ENCODE peak calls at places on chromosomes 7 and 10, in eight cellular contexts. I, Z, W, S, P, R, X and L are unnamed samples.

GRCh38 chr7:1087952-1088920 is at the start of gene GPER1:
- DNase-seq in I (no peak), Z (no peak), W (peak; percentile 24), S (peak; percentile 37), P (peak; percentile 81), R (peak; percentile 87), X (peak; percentile 57), L (peak; percentile 42)

GRCh38 chr7:79046061-79046460 is 407.4 kb downstream of the MAGI2 start:
- DNase-seq in I (no peak), Z (no peak), W (no peak), S (no peak), P (no peak), R (no peak), X (no peak), L (no peak)

GRCh38 chr7:128937271-128937646 is 468 bp upstream of the IRF5 start:
- DNase-seq in I (no peak), Z (no peak), W (no peak), S (no peak), P (no peak), R (no peak), X (no peak), L (no peak)

GRCh38 chr10:131082201-131082850 is 229.2 kb downstream of the TCERG1L start:
- DNase-seq in I (peak; percentile 66), Z (no peak), W (no peak), S (no peak), P (no peak), R (no peak), X (no peak), L (no peak)

GRCh38 chr10:75402486-75403143 is 1.1 kb upstream of the ZNF503 start:
- DNase-seq in I (no peak), Z (peak; percentile 38), W (no peak), S (peak; percentile 70), P (peak; percentile 87), R (peak; percentile 61), X (peak; percentile 68), L (no peak)

GRCh38 chr10:100996678-100997363 is 2.8 kb upstream of the LZTS2 start:
- DNase-seq in I (peak; percentile 91), Z (peak; percentile 51), W (no peak), S (peak; percentile 86), P (peak; percentile 70), R (no peak), X (peak; percentile 62), L (no peak)

GRCh38 chr10:133438711-133439273 is 14.4 kb upstream of the SPRN start:
- DNase-seq in I (no peak), Z (no peak), W (no peak), S (peak; percentile 38), P (no peak), R (no peak), X (no peak), L (peak; percentile 49)

GRCh38 chr7:111424768-111425167 is 137.5 kb downstream of the IMMP2L start:
- DNase-seq in I (no peak), Z (no peak), W (peak; percentile 23), S (no peak), P (peak; percentile 16), R (no peak), X (no peak), L (peak; percentile 12)

GRCh38 chr10:71837085-71837827 is 13.8 kb downstream of the PSAP start:
- DNase-seq in I (no peak), Z (peak; percentile 32), W (no peak), S (peak; percentile 72), P (no peak), R (no peak), X (peak; percentile 23), L (peak; percentile 18)

GRCh38 chr7:5793361-5794072 is 12.1 kb upstream of the RNF216 start:
- DNase-seq in I (no peak), Z (no peak), W (no peak), S (no peak), P (no peak), R (no peak), X (no peak), L (no peak)

GRCh38 chr10:52229271-52229931 is 84.7 kb upstream of the DKK1 start:
- DNase-seq in I (no peak), Z (no peak), W (peak; percentile 63), S (no peak), P (no peak), R (no peak), X (no peak), L (peak; percentile 71)

GRCh38 chr10:20709708-20710107 is 187.4 kb downstream of the NEBL start:
- DNase-seq in I (no peak), Z (no peak), W (no peak), S (no peak), P (no peak), R (no peak), X (no peak), L (no peak)

GRCh38 chr7:41881313-41882130 is 178.6 kb upstream of the INHBA start:
- DNase-seq in I (peak; percentile 93), Z (no peak), W (peak; percentile 89), S (no peak), P (no peak), R (peak; percentile 54), X (no peak), L (peak; percentile 57)

GRCh38 chr7:73841689-73842247 is 548 bp downstream of the METTL27 start:
- DNase-seq in I (no peak), Z (no peak), W (no peak), S (peak; percentile 80), P (no peak), R (no peak), X (no peak), L (no peak)

GRCh38 chr7:151058766-151059361 is 525 bp upstream of the SLC4A2 start:
- DNase-seq in I (peak; percentile 88), Z (no peak), W (no peak), S (no peak), P (peak; percentile 34), R (no peak), X (no peak), L (no peak)

DNA sequence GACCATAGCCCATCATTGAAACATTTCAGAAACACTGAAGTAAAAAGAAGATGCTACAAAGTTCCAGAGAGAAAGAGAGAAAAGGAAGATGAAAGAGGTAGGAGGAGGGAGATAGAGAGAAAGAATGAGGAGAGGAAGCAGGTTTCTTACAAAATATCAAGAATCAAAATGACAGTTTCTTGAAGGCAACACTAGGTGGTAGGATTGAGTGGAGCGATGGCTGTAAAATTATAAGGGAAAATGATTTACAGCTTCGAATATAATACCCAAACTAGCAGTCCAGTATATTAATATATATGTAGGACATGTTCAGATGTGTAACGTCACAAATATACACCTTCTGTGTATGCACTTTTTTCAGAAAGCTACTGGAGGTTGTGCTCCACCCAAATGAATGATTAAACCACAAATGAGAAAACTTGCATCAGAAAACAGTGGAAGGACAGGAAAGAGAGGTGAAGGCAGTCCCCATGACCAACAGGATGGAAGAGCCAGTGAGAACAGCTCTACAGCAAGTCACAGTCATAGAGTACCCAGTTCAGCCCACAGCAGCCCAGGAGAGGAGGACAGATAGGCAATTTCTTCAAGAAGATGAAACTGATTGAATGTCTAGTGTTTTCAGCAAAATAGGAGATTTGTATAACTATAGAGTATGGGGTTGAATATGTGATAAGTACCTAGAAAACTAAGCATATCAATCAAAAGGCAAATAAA is 151.5 kb upstream of the TARP start:
- DNase-seq in I (no peak), Z (no peak), W (peak; percentile 18), S (peak; percentile 31), P (no peak), R (no peak), X (no peak), L (peak; percentile 10)
- TF ChIP-seq CTCF in I (no peak), Z (no peak), W (peak; percentile 24), S (peak; percentile 47), P (no peak), R (no peak), X (no peak), L (no peak)

GRCh38 chr10:48505394-48506112 is 99.3 kb downstream of the ARHGAP22 start:
- DNase-seq in I (peak; percentile 56), Z (no peak), W (no peak), S (peak; percentile 73), P (no peak), R (peak; percentile 13), X (no peak), L (no peak)
- TF ChIP-seq CTCF in I (no peak), Z (peak; percentile 35), W (peak; percentile 17), S (peak; percentile 54), P (peak; percentile 27), R (no peak), X (no peak), L (peak; percentile 22)

GRCh38 chr10:34219860-34220518 is 595.1 kb downstream of the PARD3 start:
- DNase-seq in I (no peak), Z (no peak), W (no peak), S (no peak), P (no peak), R (no peak), X (no peak), L (no peak)

GRCh38 chr10:34228066-34228465 is 587.0 kb downstream of the PARD3 start:
- DNase-seq in I (no peak), Z (no peak), W (no peak), S (no peak), P (no peak), R (no peak), X (no peak), L (no peak)

GRCh38 chr10:34222359-34222758 is 592.7 kb downstream of the PARD3 start:
- DNase-seq in I (no peak), Z (no peak), W (no peak), S (no peak), P (no peak), R (no peak), X (no peak), L (no peak)

DNA sequence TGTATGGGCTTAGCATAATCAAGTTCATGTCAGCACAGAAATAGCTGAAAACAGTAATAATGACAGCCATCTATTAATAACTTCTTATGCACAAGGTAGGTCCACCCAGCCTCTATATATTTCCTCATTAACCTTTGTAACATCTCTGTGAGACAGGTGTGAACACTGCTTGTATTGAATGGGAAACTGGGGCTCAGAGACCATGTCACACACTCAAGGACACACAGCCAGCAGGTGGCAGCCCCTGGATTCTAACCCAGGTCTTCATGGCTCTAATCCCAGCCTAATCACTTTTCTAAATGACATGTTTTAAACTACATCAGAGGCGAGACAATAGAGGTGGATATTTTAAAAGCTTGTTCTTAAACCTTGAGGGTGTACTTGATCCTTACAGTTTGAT is 591.4 kb downstream of the PARD3 start:
- DNase-seq in I (no peak), Z (no peak), W (no peak), S (no peak), P (no peak), R (no peak), X (no peak), L (no peak)
- TF ChIP-seq CTCF in I (no peak), Z (no peak), W (no peak), S (peak; percentile 17), P (no peak), R (no peak), X (no peak), L (peak; percentile 6)

DNA sequence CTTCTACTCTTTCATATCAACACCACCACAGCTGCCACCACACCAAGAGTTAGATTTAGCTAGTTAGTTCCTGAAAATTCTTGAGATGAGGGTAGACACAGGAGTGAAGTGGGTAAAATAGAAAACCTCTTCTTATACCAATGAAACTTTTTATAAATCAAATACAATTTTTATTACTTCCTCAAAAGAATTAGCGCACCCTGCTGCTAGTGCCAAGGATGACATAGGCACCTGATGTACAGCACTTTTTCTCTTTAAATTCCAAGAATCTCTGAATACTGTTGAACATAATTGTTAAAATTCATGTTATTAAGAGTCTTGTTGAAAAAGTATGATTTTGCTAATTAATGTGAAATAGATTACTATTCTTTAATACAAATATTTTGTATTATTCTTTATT is 11.4 kb downstream of the ZWINT start:
- DNase-seq in I (no peak), Z (no peak), W (no peak), S (no peak), P (no peak), R (no peak), X (no peak), L (peak; percentile 6)
- TF ChIP-seq CTCF in I (no peak), Z (no peak), W (peak; percentile 22), S (peak; percentile 20), P (no peak), R (no peak), X (no peak), L (peak; percentile 5)

GRCh38 chr7:83947260-83947659 is 247.3 kb downstream of the SEMA3A start:
- DNase-seq in I (no peak), Z (peak; percentile 22), W (no peak), S (peak; percentile 78), P (peak; percentile 10), R (peak; percentile 29), X (peak; percentile 6), L (peak; percentile 12)
- TF ChIP-seq CTCF in I (no peak), Z (no peak), W (peak; percentile 12), S (peak; percentile 91), P (peak; percentile 34), R (peak; percentile 27), X (peak; percentile 35), L (peak; percentile 56)